ENCODE peak calls at places on chromosome 7, in six cellular contexts. One of them, this sample, is unnamed. For H3K9me3, the result is how much of the 10 kb centered on the place peaks cover.

GRCh38 chr7:75950111-75950681 is 35.2 kb downstream of the POR start:
- DNase-seq in fibroblast of lung: no peak
- DNase-seq in left ventricle myocardium inferior: no peak
- DNase-seq in breast epithelium: no peak
- DNase-seq in stomach: no peak
- DNase-seq in A549: no peak
- DNase-seq in this sample: no peak

GRCh38 chr7:25989140-25989705 is 162.8 kb upstream of the NFE2L3 start:
- DNase-seq in fibroblast of lung: no peak
- DNase-seq in left ventricle myocardium inferior: no peak
- DNase-seq in breast epithelium: no peak
- DNase-seq in stomach: peak
- DNase-seq in A549: no peak
- DNase-seq in this sample: no peak

GRCh38 chr7:47253650-47254080 is 328.2 kb downstream of the TNS3 start:
- DNase-seq in fibroblast of lung: peak
- DNase-seq in left ventricle myocardium inferior: peak
- DNase-seq in breast epithelium: no peak
- DNase-seq in stomach: no peak
- DNase-seq in A549: peak
- DNase-seq in this sample: peak

GRCh38 chr7:112159346-112159745 is 46.9 kb downstream of the DOCK4 start:
- DNase-seq in fibroblast of lung: no peak
- DNase-seq in left ventricle myocardium inferior: no peak
- DNase-seq in breast epithelium: no peak
- DNase-seq in stomach: no peak
- DNase-seq in A549: no peak
- DNase-seq in this sample: peak

GRCh38 chr7:79221211-79221610 is 232.3 kb downstream of the MAGI2 start:
- DNase-seq in fibroblast of lung: no peak
- DNase-seq in left ventricle myocardium inferior: no peak
- DNase-seq in breast epithelium: no peak
- DNase-seq in stomach: no peak
- DNase-seq in A549: no peak
- DNase-seq in this sample: no peak

GRCh38 chr7:131218727-131219128 is 108.9 kb upstream of the MKLN1 start:
- DNase-seq in fibroblast of lung: no peak
- DNase-seq in left ventricle myocardium inferior: no peak
- DNase-seq in breast epithelium: no peak
- DNase-seq in stomach: no peak
- DNase-seq in A549: no peak
- DNase-seq in this sample: no peak

GRCh38 chr7:96952974-96953391 is 52.4 kb upstream of the DLX6 start:
- DNase-seq in fibroblast of lung: no peak
- DNase-seq in left ventricle myocardium inferior: no peak
- DNase-seq in breast epithelium: no peak
- DNase-seq in stomach: no peak
- DNase-seq in A549: no peak
- DNase-seq in this sample: no peak

GRCh38 chr7:104843198-104843597 is 170.8 kb upstream of the KMT2E start:
- DNase-seq in fibroblast of lung: no peak
- DNase-seq in left ventricle myocardium inferior: no peak
- DNase-seq in breast epithelium: no peak
- DNase-seq in stomach: no peak
- DNase-seq in A549: no peak
- DNase-seq in this sample: no peak

GRCh38 chr7:111834367-111834766 is 272.1 kb upstream of the IMMP2L start:
- DNase-seq in fibroblast of lung: no peak
- DNase-seq in left ventricle myocardium inferior: no peak
- DNase-seq in breast epithelium: no peak
- DNase-seq in stomach: no peak
- DNase-seq in A549: no peak
- DNase-seq in this sample: no peak

GRCh38 chr7:80249619-80250305 is 115.1 kb downstream of the GNAI1 start:
- DNase-seq in fibroblast of lung: peak
- DNase-seq in left ventricle myocardium inferior: no peak
- DNase-seq in breast epithelium: no peak
- DNase-seq in stomach: no peak
- DNase-seq in A549: no peak
- DNase-seq in this sample: no peak

GRCh38 chr7:82247814-82248433 is 195.7 kb downstream of the CACNA2D1 start:
- DNase-seq in fibroblast of lung: peak
- DNase-seq in left ventricle myocardium inferior: no peak
- DNase-seq in breast epithelium: no peak
- DNase-seq in stomach: no peak
- DNase-seq in A549: peak
- DNase-seq in this sample: no peak

GRCh38 chr7:98884416-98884815 is 6.1 kb downstream of the TRRAP start:
- DNase-seq in fibroblast of lung: no peak
- DNase-seq in left ventricle myocardium inferior: no peak
- DNase-seq in breast epithelium: no peak
- DNase-seq in stomach: no peak
- DNase-seq in A549: no peak
- DNase-seq in this sample: no peak

GRCh38 chr7:47804767-47805545 is 143.3 kb downstream of the PKD1L1 start:
- DNase-seq in fibroblast of lung: no peak
- DNase-seq in left ventricle myocardium inferior: no peak
- DNase-seq in breast epithelium: no peak
- DNase-seq in stomach: no peak
- DNase-seq in A549: no peak
- DNase-seq in this sample: no peak

GRCh38 chr7:53811555-53812079 is 730.6 kb upstream of the VSTM2A start:
- DNase-seq in fibroblast of lung: no peak
- DNase-seq in left ventricle myocardium inferior: no peak
- DNase-seq in breast epithelium: no peak
- DNase-seq in stomach: no peak
- DNase-seq in A549: no peak
- DNase-seq in this sample: no peak

GRCh38 chr7:32921896-32922295 is 30.3 kb upstream of the KBTBD2 start:
- DNase-seq in fibroblast of lung: no peak
- DNase-seq in left ventricle myocardium inferior: no peak
- DNase-seq in breast epithelium: no peak
- DNase-seq in stomach: no peak
- DNase-seq in A549: no peak
- DNase-seq in this sample: no peak

GRCh38 chr7:29194206-29194593 is 375 bp upstream of the CHN2 start:
- DNase-seq in fibroblast of lung: no peak
- DNase-seq in left ventricle myocardium inferior: peak
- DNase-seq in breast epithelium: no peak
- DNase-seq in stomach: peak
- DNase-seq in A549: no peak
- DNase-seq in this sample: peak

GRCh38 chr7:75963383-75963995 is 30.9 kb downstream of the TMEM120A start:
- DNase-seq in fibroblast of lung: no peak
- DNase-seq in left ventricle myocardium inferior: no peak
- DNase-seq in breast epithelium: no peak
- DNase-seq in stomach: no peak
- DNase-seq in A549: no peak
- DNase-seq in this sample: no peak

GRCh38 chr7:102286237-102287081 is at the start of gene SH2B2:
- DNase-seq in fibroblast of lung: peak
- DNase-seq in left ventricle myocardium inferior: peak
- DNase-seq in breast epithelium: no peak
- DNase-seq in stomach: peak
- DNase-seq in A549: peak
- DNase-seq in this sample: peak

GRCh38 chr7:23955145-23955544 is 245.1 kb downstream of the STK31 start:
- DNase-seq in fibroblast of lung: no peak
- DNase-seq in left ventricle myocardium inferior: no peak
- DNase-seq in breast epithelium: no peak
- DNase-seq in stomach: no peak
- DNase-seq in A549: no peak
- DNase-seq in this sample: no peak

GRCh38 chr7:54841772-54842707 is 83.0 kb upstream of the SEC61G start:
- DNase-seq in fibroblast of lung: peak
- DNase-seq in left ventricle myocardium inferior: peak
- DNase-seq in breast epithelium: no peak
- DNase-seq in stomach: no peak
- DNase-seq in A549: peak
- DNase-seq in this sample: peak

GRCh38 chr7:842436-843031 is 10.3 kb downstream of the SUN1 start:
- DNase-seq in fibroblast of lung: no peak
- DNase-seq in left ventricle myocardium inferior: no peak
- DNase-seq in breast epithelium: no peak
- DNase-seq in stomach: no peak
- DNase-seq in A549: no peak
- DNase-seq in this sample: no peak

GRCh38 chr7:74612015-74612829 is 45.3 kb upstream of the GTF2I start:
- DNase-seq in fibroblast of lung: no peak
- DNase-seq in left ventricle myocardium inferior: no peak
- DNase-seq in breast epithelium: peak
- DNase-seq in stomach: no peak
- DNase-seq in A549: peak
- DNase-seq in this sample: peak

GRCh38 chr7:32347244-32347828 is 142.8 kb downstream of the LSM5 start:
- DNase-seq in fibroblast of lung: peak
- DNase-seq in left ventricle myocardium inferior: no peak
- DNase-seq in breast epithelium: no peak
- DNase-seq in stomach: no peak
- DNase-seq in A549: peak
- DNase-seq in this sample: no peak

GRCh38 chr7:40595129-40595528 is 460.3 kb downstream of the SUGCT start:
- DNase-seq in fibroblast of lung: no peak
- DNase-seq in left ventricle myocardium inferior: no peak
- DNase-seq in breast epithelium: no peak
- DNase-seq in stomach: no peak
- DNase-seq in A549: no peak
- DNase-seq in this sample: no peak

GRCh38 chr7:86949052-86949778 is 110.2 kb downstream of the ELAPOR2 start:
- DNase-seq in fibroblast of lung: no peak
- DNase-seq in left ventricle myocardium inferior: no peak
- DNase-seq in breast epithelium: no peak
- DNase-seq in stomach: no peak
- DNase-seq in A549: no peak
- DNase-seq in this sample: no peak

GRCh38 chr7:38451840-38452239 is 178.4 kb upstream of the TARP start:
- DNase-seq in fibroblast of lung: peak
- DNase-seq in left ventricle myocardium inferior: no peak
- DNase-seq in breast epithelium: no peak
- DNase-seq in stomach: no peak
- DNase-seq in A549: peak
- DNase-seq in this sample: no peak

GRCh38 chr7:103714377-103714927 is 268.4 kb upstream of the SLC26A5 start:
- DNase-seq in fibroblast of lung: no peak
- DNase-seq in left ventricle myocardium inferior: no peak
- DNase-seq in breast epithelium: no peak
- DNase-seq in stomach: no peak
- DNase-seq in A549: no peak
- DNase-seq in this sample: no peak

GRCh38 chr7:23295401-23295697 is 3.8 kb upstream of the MALSU1 start:
- DNase-seq in fibroblast of lung: no peak
- DNase-seq in left ventricle myocardium inferior: no peak
- DNase-seq in breast epithelium: no peak
- DNase-seq in stomach: no peak
- DNase-seq in A549: no peak
- DNase-seq in this sample: no peak

GRCh38 chr7:122588621-122589020 is 110.3 kb downstream of the RNF133 start:
- DNase-seq in fibroblast of lung: peak
- DNase-seq in left ventricle myocardium inferior: no peak
- DNase-seq in breast epithelium: no peak
- DNase-seq in stomach: no peak
- DNase-seq in A549: no peak
- DNase-seq in this sample: no peak
- H3K27ac ChIP-seq in fibroblast of lung: no peak
- H3K27ac ChIP-seq in left ventricle myocardium inferior: no peak
- H3K27ac ChIP-seq in breast epithelium: no peak
- H3K27ac ChIP-seq in stomach: no peak
- H3K27ac ChIP-seq in A549: no peak
- H3K27ac ChIP-seq in this sample: no peak

GRCh38 chr7:158286210-158286609 is 301.4 kb downstream of the PTPRN2 start:
- DNase-seq in fibroblast of lung: no peak
- DNase-seq in left ventricle myocardium inferior: no peak
- DNase-seq in breast epithelium: no peak
- DNase-seq in stomach: no peak
- DNase-seq in A549: no peak
- DNase-seq in this sample: no peak

GRCh38 chr7:158284617-158285382 is 302.8 kb downstream of the PTPRN2 start:
- DNase-seq in fibroblast of lung: no peak
- DNase-seq in left ventricle myocardium inferior: no peak
- DNase-seq in breast epithelium: no peak
- DNase-seq in stomach: peak
- DNase-seq in A549: no peak
- DNase-seq in this sample: no peak

GRCh38 chr7:158284121-158284520 is 303.5 kb downstream of the PTPRN2 start:
- DNase-seq in fibroblast of lung: no peak
- DNase-seq in left ventricle myocardium inferior: no peak
- DNase-seq in breast epithelium: no peak
- DNase-seq in stomach: peak
- DNase-seq in A549: no peak
- DNase-seq in this sample: no peak

GRCh38 chr7:158283016-158283974 is 304.3 kb downstream of the PTPRN2 start:
- DNase-seq in fibroblast of lung: no peak
- DNase-seq in left ventricle myocardium inferior: no peak
- DNase-seq in breast epithelium: peak
- DNase-seq in stomach: peak
- DNase-seq in A549: no peak
- DNase-seq in this sample: peak

GRCh38 chr7:158285383-158285770 is 302.2 kb downstream of the PTPRN2 start:
- DNase-seq in fibroblast of lung: no peak
- DNase-seq in left ventricle myocardium inferior: no peak
- DNase-seq in breast epithelium: no peak
- DNase-seq in stomach: peak
- DNase-seq in A549: no peak
- DNase-seq in this sample: no peak
- H3K9me3 ChIP-seq in fibroblast of lung: under half
- H3K9me3 ChIP-seq in left ventricle myocardium inferior: half or more
- H3K9me3 ChIP-seq in breast epithelium: under half
- H3K9me3 ChIP-seq in stomach: under half
- H3K9me3 ChIP-seq in A549: under half
- H3K9me3 ChIP-seq in this sample: under half

DNA sequence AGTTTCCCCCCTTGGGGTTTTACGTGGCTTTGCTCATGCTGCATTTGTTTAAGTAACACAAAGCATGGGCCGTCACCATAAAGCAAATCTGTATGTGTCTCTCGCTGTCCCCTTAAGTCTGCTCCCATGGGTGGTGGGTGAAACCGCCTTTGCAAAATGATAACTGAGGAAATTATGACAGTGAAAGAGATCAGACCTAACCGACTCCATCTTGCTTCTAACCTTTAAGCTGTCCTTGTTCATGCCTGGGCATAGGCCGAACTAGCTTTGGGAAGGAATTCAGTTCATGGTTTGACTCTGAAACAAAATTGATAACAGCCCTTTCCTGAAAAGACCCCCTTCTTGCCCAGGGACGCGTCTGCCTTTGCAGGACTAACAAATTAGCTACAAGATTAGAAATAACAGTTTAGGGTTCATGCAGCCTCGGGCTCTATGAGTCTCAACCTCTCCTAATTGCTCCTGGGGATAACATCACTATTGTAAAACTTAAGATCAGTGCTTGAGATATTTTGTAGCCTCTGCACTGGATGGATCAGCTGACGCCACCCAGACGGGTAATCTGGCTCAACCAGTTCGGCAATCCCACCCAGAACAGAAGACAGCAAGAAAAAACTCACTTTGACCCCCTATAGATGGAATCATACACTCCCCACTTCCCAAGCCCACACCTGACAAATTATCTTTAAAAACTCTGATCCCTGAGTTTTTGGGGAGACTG is 623.7 kb downstream of the TYW1 start:
- DNase-seq in fibroblast of lung: no peak
- DNase-seq in left ventricle myocardium inferior: no peak
- DNase-seq in breast epithelium: no peak
- DNase-seq in stomach: no peak
- DNase-seq in A549: no peak
- DNase-seq in this sample: no peak
- H3K27ac ChIP-seq in fibroblast of lung: no peak
- H3K27ac ChIP-seq in left ventricle myocardium inferior: no peak
- H3K27ac ChIP-seq in breast epithelium: no peak
- H3K27ac ChIP-seq in stomach: no peak
- H3K27ac ChIP-seq in A549: no peak
- H3K27ac ChIP-seq in this sample: no peak

GRCh38 chr7:153286763-153287162 is 527.2 kb downstream of the ACTR3B start:
- DNase-seq in fibroblast of lung: no peak
- DNase-seq in left ventricle myocardium inferior: no peak
- DNase-seq in breast epithelium: no peak
- DNase-seq in stomach: no peak
- DNase-seq in A549: peak
- DNase-seq in this sample: no peak
- H3K9me3 ChIP-seq in fibroblast of lung: under half
- H3K9me3 ChIP-seq in left ventricle myocardium inferior: under half
- H3K9me3 ChIP-seq in breast epithelium: under half
- H3K9me3 ChIP-seq in stomach: under half
- H3K9me3 ChIP-seq in A549: under half
- H3K9me3 ChIP-seq in this sample: under half